ENCODE peak calls at places on chromosome 10, in nine cellular contexts. L is ACHN; F is endodermal cell; J is choroid plexus epithelial cell; K is 8988T; H is T-helper 9 cell; N is left ventricle myocardium inferior; R is HL-60; Y is effector memory CD8-positive, alpha-beta T cell. V is an unnamed sample.

GRCh38 chr10:93073539-93074136 is at the start of gene CYP26A1:
- DNase-seq in L (peak; percentile 18), F (peak; percentile 93), J (no peak), K (no peak), H (no peak), N (no peak), R (no peak), Y (no peak), V (no peak)

GRCh38 chr10:87656431-87657072 is 3.1 kb upstream of the PAPSS2 start:
- DNase-seq in L (peak; percentile 74), F (peak; percentile 57), J (peak; percentile 73), K (no peak), H (no peak), N (no peak), R (no peak), Y (no peak), V (no peak)

GRCh38 chr10:48625013-48625412 is 20.1 kb upstream of the ARHGAP22 start:
- DNase-seq in L (no peak), F (no peak), J (peak; percentile 53), K (no peak), H (no peak), N (no peak), R (no peak), Y (no peak), V (no peak)

GRCh38 chr10:58868736-58869435 is 307.6 kb upstream of the PHYHIPL start:
- DNase-seq in L (no peak), F (no peak), J (peak; percentile 34), K (no peak), H (no peak), N (no peak), R (no peak), Y (no peak), V (no peak)

GRCh38 chr10:85602713-85603112 is 763.9 kb downstream of the GRID1 start:
- DNase-seq in L (no peak), F (peak; percentile 17), J (no peak), K (no peak), H (no peak), N (no peak), R (no peak), Y (no peak), V (no peak)

GRCh38 chr10:89115876-89116627 is 91.1 kb downstream of the CH25H start:
- DNase-seq in L (peak; percentile 51), F (no peak), J (peak; percentile 74), K (no peak), H (no peak), N (no peak), R (no peak), Y (no peak), V (no peak)

GRCh38 chr10:48838830-48839229 is 100.8 kb downstream of the LRRC18 start:
- DNase-seq in L (no peak), F (no peak), J (no peak), K (no peak), H (no peak), N (no peak), R (no peak), Y (no peak), V (no peak)

GRCh38 chr10:21954132-21954531 is 49.4 kb downstream of the DNAJC1 start:
- DNase-seq in L (no peak), F (no peak), J (no peak), K (no peak), H (no peak), N (no peak), R (no peak), Y (no peak), V (no peak)